ENCODE peak calls at places on chromosomes 1 and 21, in four cellular contexts. One of them, this sample, is unnamed.

GRCh38 chr21:21860888-21861287 is 862.7 kb downstream of the NCAM2 start:
- DNase-seq in CD8-positive, alpha-beta T cell: no peak
- DNase-seq in nephron progenitor cell: no peak
- DNase-seq in OCI-LY7: no peak
- DNase-seq in this sample: no peak

GRCh38 chr1:147757015-147757990 is 3.1 kb downstream of the GJA5 start:
- DNase-seq in CD8-positive, alpha-beta T cell: no peak
- DNase-seq in nephron progenitor cell: no peak
- DNase-seq in OCI-LY7: no peak
- DNase-seq in this sample: no peak

GRCh38 chr1:87367549-87367948 is 38.9 kb downstream of the LMO4 start:
- DNase-seq in CD8-positive, alpha-beta T cell: no peak
- DNase-seq in nephron progenitor cell: no peak
- DNase-seq in OCI-LY7: no peak
- DNase-seq in this sample: no peak

GRCh38 chr1:28885982-28886730 is 28.2 kb upstream of the EPB41 start:
- DNase-seq in CD8-positive, alpha-beta T cell: no peak
- DNase-seq in nephron progenitor cell: no peak
- DNase-seq in OCI-LY7: peak
- DNase-seq in this sample: no peak

GRCh38 chr1:240706150-240706904 is 94.4 kb upstream of the GREM2 start:
- DNase-seq in CD8-positive, alpha-beta T cell: no peak
- DNase-seq in nephron progenitor cell: no peak
- DNase-seq in OCI-LY7: no peak
- DNase-seq in this sample: no peak

GRCh38 chr21:34807146-34807880 is 138.5 kb downstream of the CLIC6 start:
- DNase-seq in CD8-positive, alpha-beta T cell: no peak
- DNase-seq in nephron progenitor cell: no peak
- DNase-seq in OCI-LY7: no peak
- DNase-seq in this sample: no peak

GRCh38 chr1:181296180-181296579 is 187.1 kb upstream of the CACNA1E start:
- DNase-seq in CD8-positive, alpha-beta T cell: no peak
- DNase-seq in nephron progenitor cell: no peak
- DNase-seq in OCI-LY7: no peak
- DNase-seq in this sample: no peak

GRCh38 chr1:223741861-223742260 is 29.5 kb downstream of the CAPN2 start:
- DNase-seq in CD8-positive, alpha-beta T cell: no peak
- DNase-seq in nephron progenitor cell: no peak
- DNase-seq in OCI-LY7: no peak
- DNase-seq in this sample: no peak

GRCh38 chr1:147890177-147890790 is 12.3 kb upstream of the GJA8 start:
- DNase-seq in CD8-positive, alpha-beta T cell: peak
- DNase-seq in nephron progenitor cell: peak
- DNase-seq in OCI-LY7: peak
- DNase-seq in this sample: peak

GRCh38 chr1:172609528-172609927 is 49.4 kb upstream of the FASLG start:
- DNase-seq in CD8-positive, alpha-beta T cell: no peak
- DNase-seq in nephron progenitor cell: no peak
- DNase-seq in OCI-LY7: peak
- DNase-seq in this sample: no peak

GRCh38 chr1:209875510-209875909 is 47.7 kb downstream of the UTP25 start:
- DNase-seq in CD8-positive, alpha-beta T cell: no peak
- DNase-seq in nephron progenitor cell: peak
- DNase-seq in OCI-LY7: no peak
- DNase-seq in this sample: no peak

GRCh38 chr1:218351617-218352438 is 6.7 kb downstream of the TGFB2 start:
- DNase-seq in CD8-positive, alpha-beta T cell: no peak
- DNase-seq in nephron progenitor cell: no peak
- DNase-seq in OCI-LY7: no peak
- DNase-seq in this sample: no peak

GRCh38 chr1:178407662-178408061 is 89.1 kb downstream of the CLEC20A start:
- DNase-seq in CD8-positive, alpha-beta T cell: no peak
- DNase-seq in nephron progenitor cell: no peak
- DNase-seq in OCI-LY7: no peak
- DNase-seq in this sample: no peak

GRCh38 chr1:236421022-236421421 is 26.9 kb downstream of the EDARADD start:
- DNase-seq in CD8-positive, alpha-beta T cell: no peak
- DNase-seq in nephron progenitor cell: no peak
- DNase-seq in OCI-LY7: no peak
- DNase-seq in this sample: no peak

GRCh38 chr1:155014709-155015508 is 12.3 kb downstream of the ZBTB7B start:
- DNase-seq in CD8-positive, alpha-beta T cell: no peak
- DNase-seq in nephron progenitor cell: no peak
- DNase-seq in OCI-LY7: no peak
- DNase-seq in this sample: no peak

GRCh38 chr1:209335090-209335692 is 248.3 kb upstream of the CAMK1G start:
- DNase-seq in CD8-positive, alpha-beta T cell: no peak
- DNase-seq in nephron progenitor cell: peak
- DNase-seq in OCI-LY7: peak
- DNase-seq in this sample: peak

GRCh38 chr1:116664366-116664983 is 3.1 kb downstream of the IGSF3 start:
- DNase-seq in CD8-positive, alpha-beta T cell: no peak
- DNase-seq in nephron progenitor cell: no peak
- DNase-seq in OCI-LY7: no peak
- DNase-seq in this sample: no peak

GRCh38 chr1:116666090-116666489 is 1.4 kb downstream of the IGSF3 start:
- DNase-seq in CD8-positive, alpha-beta T cell: no peak
- DNase-seq in nephron progenitor cell: no peak
- DNase-seq in OCI-LY7: no peak
- DNase-seq in this sample: no peak

GRCh38 chr1:116665001-116665400 is 2.5 kb downstream of the IGSF3 start:
- DNase-seq in CD8-positive, alpha-beta T cell: no peak
- DNase-seq in nephron progenitor cell: no peak
- DNase-seq in OCI-LY7: no peak
- DNase-seq in this sample: no peak

GRCh38 chr1:116661633-116662032 is 5.9 kb downstream of the IGSF3 start:
- DNase-seq in CD8-positive, alpha-beta T cell: no peak
- DNase-seq in nephron progenitor cell: no peak
- DNase-seq in OCI-LY7: no peak
- DNase-seq in this sample: no peak

DNA sequence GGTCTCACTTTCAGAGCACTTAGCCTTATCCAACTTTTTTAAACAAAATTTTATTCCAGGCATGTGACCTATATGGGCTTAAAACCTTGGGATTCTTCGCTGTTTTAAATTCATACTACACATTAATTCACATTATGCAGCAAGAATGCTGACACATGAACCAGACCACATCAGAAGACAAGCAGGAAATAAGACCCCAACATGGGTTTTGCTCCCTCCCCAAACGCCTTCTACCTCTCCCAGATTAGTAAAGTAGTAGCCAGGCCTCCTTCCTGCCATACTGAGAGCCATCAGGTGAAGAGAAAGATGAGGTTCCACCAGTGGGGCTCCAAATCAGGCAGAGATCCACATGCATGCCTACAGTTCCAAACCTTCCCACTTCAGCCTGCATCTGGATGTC is 3.7 kb downstream of the IGSF3 start:
- DNase-seq in CD8-positive, alpha-beta T cell: no peak
- DNase-seq in nephron progenitor cell: no peak
- DNase-seq in OCI-LY7: no peak
- DNase-seq in this sample: no peak
- TF ChIP-seq CTCF in CD8-positive, alpha-beta T cell: no peak
- TF ChIP-seq CTCF in nephron progenitor cell: no peak
- TF ChIP-seq CTCF in OCI-LY7: no peak
- TF ChIP-seq CTCF in this sample: no peak

GRCh38 chr1:30478799-30479198 is 244.6 kb downstream of the MATN1 start:
- DNase-seq in CD8-positive, alpha-beta T cell: no peak
- DNase-seq in nephron progenitor cell: no peak
- DNase-seq in OCI-LY7: no peak
- DNase-seq in this sample: no peak
- TF ChIP-seq CTCF in CD8-positive, alpha-beta T cell: no peak
- TF ChIP-seq CTCF in nephron progenitor cell: no peak
- TF ChIP-seq CTCF in OCI-LY7: no peak
- TF ChIP-seq CTCF in this sample: no peak

GRCh38 chr1:108691886-108692723 is at the start of gene PRPF38B:
- DNase-seq in CD8-positive, alpha-beta T cell: peak
- DNase-seq in nephron progenitor cell: peak
- DNase-seq in OCI-LY7: peak
- DNase-seq in this sample: peak
- TF ChIP-seq CTCF in CD8-positive, alpha-beta T cell: no peak
- TF ChIP-seq CTCF in nephron progenitor cell: no peak
- TF ChIP-seq CTCF in OCI-LY7: no peak
- TF ChIP-seq CTCF in this sample: no peak

GRCh38 chr1:145901312-145902021 is 8.4 kb downstream of the ITGA10 start:
- DNase-seq in CD8-positive, alpha-beta T cell: no peak
- DNase-seq in nephron progenitor cell: no peak
- DNase-seq in OCI-LY7: no peak
- DNase-seq in this sample: no peak
- TF ChIP-seq CTCF in CD8-positive, alpha-beta T cell: no peak
- TF ChIP-seq CTCF in nephron progenitor cell: no peak
- TF ChIP-seq CTCF in OCI-LY7: no peak
- TF ChIP-seq CTCF in this sample: no peak

GRCh38 chr1:46246548-46247432 is 773 bp upstream of the RAD54L start:
- DNase-seq in CD8-positive, alpha-beta T cell: no peak
- DNase-seq in nephron progenitor cell: no peak
- DNase-seq in OCI-LY7: peak
- DNase-seq in this sample: no peak
- TF ChIP-seq CTCF in CD8-positive, alpha-beta T cell: no peak
- TF ChIP-seq CTCF in nephron progenitor cell: no peak
- TF ChIP-seq CTCF in OCI-LY7: no peak
- TF ChIP-seq CTCF in this sample: no peak

DNA sequence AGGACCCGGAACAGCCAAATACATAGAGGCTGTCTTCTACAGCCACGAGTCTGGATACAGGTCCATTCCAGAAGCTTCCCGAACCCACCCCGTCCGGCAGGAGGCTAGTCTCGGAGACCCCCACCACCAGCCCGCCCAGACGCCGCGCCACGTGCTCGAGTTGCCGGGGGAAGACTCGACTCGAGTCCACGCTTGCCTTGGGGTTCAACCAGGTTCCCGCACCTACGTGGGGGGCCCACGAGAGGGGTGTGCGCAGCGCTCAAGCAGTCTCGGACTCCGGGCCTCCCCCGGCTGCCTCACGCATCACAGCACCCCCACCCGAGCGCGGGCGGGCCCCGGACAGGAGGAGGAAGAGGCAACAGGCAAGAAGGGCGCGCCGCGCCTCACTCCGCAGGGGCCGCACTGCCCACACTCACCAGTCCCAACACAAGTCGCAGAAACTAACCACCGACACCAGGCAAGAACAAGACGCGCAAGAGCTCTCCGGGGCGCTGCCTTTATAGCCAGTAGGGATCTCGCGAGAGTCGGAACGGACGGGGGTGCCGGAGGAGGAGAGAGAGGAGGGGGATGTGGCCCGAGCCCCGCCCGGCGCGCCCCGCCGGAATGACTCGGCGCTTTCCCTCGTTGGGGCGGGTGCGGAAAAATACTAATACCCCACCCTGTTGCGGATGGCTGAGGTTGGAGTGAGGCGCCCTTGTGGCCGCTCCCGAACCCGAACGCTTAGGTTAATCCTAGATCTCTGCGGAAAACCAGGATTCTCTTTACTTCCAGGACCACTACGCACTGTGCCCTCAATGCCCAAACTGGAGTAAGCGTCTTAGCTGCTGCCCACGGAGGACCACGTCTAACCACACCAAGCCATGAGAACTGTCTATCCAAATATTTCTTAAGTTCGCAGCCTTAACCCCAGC is at the start of gene PRDX1:
- DNase-seq in CD8-positive, alpha-beta T cell: peak
- DNase-seq in nephron progenitor cell: peak
- DNase-seq in OCI-LY7: peak
- DNase-seq in this sample: peak
- TF ChIP-seq CTCF in CD8-positive, alpha-beta T cell: no peak
- TF ChIP-seq CTCF in nephron progenitor cell: no peak
- TF ChIP-seq CTCF in OCI-LY7: peak
- TF ChIP-seq CTCF in this sample: peak

GRCh38 chr21:24045775-24046215 is 1561.5 kb downstream of the MRPL39 start:
- DNase-seq in CD8-positive, alpha-beta T cell: no peak
- DNase-seq in nephron progenitor cell: peak
- DNase-seq in OCI-LY7: no peak
- DNase-seq in this sample: peak
- TF ChIP-seq CTCF in CD8-positive, alpha-beta T cell: no peak
- TF ChIP-seq CTCF in nephron progenitor cell: no peak
- TF ChIP-seq CTCF in OCI-LY7: peak
- TF ChIP-seq CTCF in this sample: peak

GRCh38 chr1:242673652-242674051 is 149.2 kb upstream of the PLD5 start:
- DNase-seq in CD8-positive, alpha-beta T cell: no peak
- DNase-seq in nephron progenitor cell: no peak
- DNase-seq in OCI-LY7: no peak
- DNase-seq in this sample: no peak
- TF ChIP-seq CTCF in CD8-positive, alpha-beta T cell: no peak
- TF ChIP-seq CTCF in nephron progenitor cell: no peak
- TF ChIP-seq CTCF in OCI-LY7: no peak
- TF ChIP-seq CTCF in this sample: no peak

DNA sequence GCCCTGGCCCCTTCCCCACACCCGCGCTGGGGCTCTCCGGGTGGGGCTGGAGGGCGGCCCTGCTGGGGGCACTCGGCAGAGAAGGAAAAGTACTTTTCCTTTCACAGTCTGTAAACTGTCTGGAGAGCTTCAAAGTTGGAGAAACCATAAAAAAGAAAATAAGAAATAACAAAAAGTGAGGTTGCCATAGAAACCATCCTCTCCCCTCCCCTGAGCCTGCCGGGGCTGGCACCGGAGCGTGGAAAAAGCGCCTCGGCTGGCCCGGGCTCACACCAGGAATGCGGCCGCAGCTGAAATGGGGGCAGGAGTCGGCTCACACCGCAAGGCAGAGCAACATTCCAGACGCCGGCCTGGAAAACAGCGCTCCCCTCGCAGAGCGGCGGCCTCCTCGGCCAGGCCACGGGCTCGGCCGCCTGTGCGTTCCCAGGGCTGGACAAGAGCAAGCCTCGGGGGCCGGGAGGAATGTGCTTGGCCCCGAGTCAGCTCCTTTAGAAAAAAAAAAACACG is 69.2 kb downstream of the MORN1 start:
- DNase-seq in CD8-positive, alpha-beta T cell: no peak
- DNase-seq in nephron progenitor cell: peak
- DNase-seq in OCI-LY7: no peak
- DNase-seq in this sample: peak
- TF ChIP-seq CTCF in CD8-positive, alpha-beta T cell: no peak
- TF ChIP-seq CTCF in nephron progenitor cell: no peak
- TF ChIP-seq CTCF in OCI-LY7: no peak
- TF ChIP-seq CTCF in this sample: no peak

GRCh38 chr1:208253177-208253576 is 9.0 kb upstream of the PLXNA2 start:
- DNase-seq in CD8-positive, alpha-beta T cell: no peak
- DNase-seq in nephron progenitor cell: no peak
- DNase-seq in OCI-LY7: no peak
- DNase-seq in this sample: no peak

GRCh38 chr1:208254376-208254775 is 10.2 kb upstream of the PLXNA2 start:
- DNase-seq in CD8-positive, alpha-beta T cell: no peak
- DNase-seq in nephron progenitor cell: no peak
- DNase-seq in OCI-LY7: no peak
- DNase-seq in this sample: no peak

GRCh38 chr1:208251015-208251414 is 6.8 kb upstream of the PLXNA2 start:
- DNase-seq in CD8-positive, alpha-beta T cell: no peak
- DNase-seq in nephron progenitor cell: no peak
- DNase-seq in OCI-LY7: no peak
- DNase-seq in this sample: no peak

GRCh38 chr1:208254862-208255261 is 10.7 kb upstream of the PLXNA2 start:
- DNase-seq in CD8-positive, alpha-beta T cell: no peak
- DNase-seq in nephron progenitor cell: no peak
- DNase-seq in OCI-LY7: no peak
- DNase-seq in this sample: no peak

GRCh38 chr1:208252126-208252853 is 8.1 kb upstream of the PLXNA2 start:
- DNase-seq in CD8-positive, alpha-beta T cell: no peak
- DNase-seq in nephron progenitor cell: no peak
- DNase-seq in OCI-LY7: no peak
- DNase-seq in this sample: no peak
- TF ChIP-seq CTCF in CD8-positive, alpha-beta T cell: no peak
- TF ChIP-seq CTCF in nephron progenitor cell: peak
- TF ChIP-seq CTCF in OCI-LY7: no peak
- TF ChIP-seq CTCF in this sample: peak

This sample was measured in neural crest cell.